ENCODE peak calls at places on chromosome 4, in seven cellular contexts. Z is upper lobe of right lung, X is choroid plexus epithelial cell, P is IMR-90, B is brain microvascular endothelial cell, H is kidney epithelial cell, D is hepatocyte. U is an unnamed sample.

GRCh38 chr4:145679991-145680455 is at the start of gene C4orf51:
- DNase-seq in X (peak; percentile 52), Z (no peak), P (peak; percentile 75), H (peak; percentile 72), B (peak; percentile 42), D (peak; percentile 62), U (peak; percentile 73)

GRCh38 chr4:93203708-93204107 is 624.8 kb upstream of the ATOH1 start:
- DNase-seq in P (peak; percentile 12), Z (no peak), H (no peak), D (peak; percentile 6), B (no peak), X (no peak), U (peak; percentile 39)

GRCh38 chr4:128461300-128462103 is 173.9 kb upstream of the PGRMC2 start:
- DNase-seq in B (peak; percentile 91), D (peak; percentile 65), Z (no peak), P (peak; percentile 88), H (peak; percentile 72), X (peak; percentile 94), U (peak; percentile 93)

GRCh38 chr4:832536-832935 is 6.6 kb upstream of the CPLX1 start:
- DNase-seq in B (no peak), Z (peak; percentile 61), P (no peak), D (no peak), X (no peak), H (no peak), U (no peak)

GRCh38 chr4:30256105-30256828 is 463.9 kb upstream of the PCDH7 start:
- DNase-seq in X (no peak), B (no peak), D (no peak), Z (no peak), H (no peak), P (no peak), U (no peak)

GRCh38 chr4:185831125-185831815 is 19.3 kb upstream of the SORBS2 start:
- DNase-seq in D (no peak), H (no peak), B (no peak), Z (no peak), P (no peak), X (no peak), U (no peak)

GRCh38 chr4:109803924-109804571 is 2.2 kb upstream of the CFI start:
- DNase-seq in H (no peak), P (peak; percentile 37), Z (no peak), X (peak; percentile 79), D (peak; percentile 60), B (peak; percentile 36), U (peak; percentile 55)

GRCh38 chr4:171979461-171979860 is 166.3 kb downstream of the GALNTL6 start:
- DNase-seq in D (no peak), H (no peak), X (no peak), P (no peak), Z (no peak), B (no peak), U (no peak)

GRCh38 chr4:124685851-124686250 is 26.7 kb downstream of the ANKRD50 start:
- DNase-seq in B (no peak), Z (no peak), P (no peak), D (no peak), H (no peak), X (peak; percentile 17), U (no peak)

GRCh38 chr4:186516287-186516686 is 39.1 kb downstream of the MTNR1A start:
- DNase-seq in H (no peak), P (no peak), Z (no peak), X (no peak), B (no peak), D (no peak), U (no peak)

GRCh38 chr4:96102541-96103018 is 262.7 kb downstream of the PDHA2 start:
- DNase-seq in H (no peak), Z (no peak), B (peak; percentile 49), P (no peak), X (peak; percentile 75), D (no peak), U (peak; percentile 63)

GRCh38 chr4:118881512-118882146 is 7.0 kb upstream of the SYNPO2 start:
- DNase-seq in H (no peak), Z (no peak), D (no peak), B (no peak), P (no peak), X (no peak), U (no peak)

GRCh38 chr4:118879409-118879808 is 9.2 kb upstream of the SYNPO2 start:
- DNase-seq in P (no peak), H (no peak), D (no peak), X (no peak), B (no peak), Z (no peak), U (no peak)

GRCh38 chr4:118888666-118889312 is at the start of gene SYNPO2:
- DNase-seq in D (peak; percentile 83), P (peak; percentile 87), B (peak; percentile 88), X (peak; percentile 93), Z (peak; percentile 75), H (peak; percentile 35), U (peak; percentile 81)

GRCh38 chr4:118884716-118885115 is 3.9 kb upstream of the SYNPO2 start:
- DNase-seq in D (no peak), B (no peak), X (no peak), P (no peak), H (no peak), Z (no peak), U (no peak)

DNA sequence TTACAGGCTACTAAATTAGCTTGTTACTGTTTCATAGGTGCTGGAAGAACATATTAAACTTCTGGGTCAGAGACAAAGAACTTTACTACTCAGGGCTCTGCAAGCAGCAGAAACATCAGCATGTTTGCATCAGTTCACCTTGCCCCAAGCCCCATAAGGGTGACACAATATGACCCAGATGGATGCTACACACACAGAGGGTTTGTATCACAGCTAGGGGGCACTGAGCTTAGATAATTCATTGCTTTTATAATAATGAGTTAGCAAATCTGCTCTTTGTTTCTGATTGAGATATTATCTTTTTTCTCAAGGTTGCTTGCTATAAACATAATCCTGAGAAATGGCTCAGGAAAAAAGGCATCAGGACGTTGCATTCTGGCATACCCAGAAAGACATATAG is 4.8 kb upstream of the SYNPO2 start:
- DNase-seq in H (no peak), P (no peak), X (peak; percentile 13), Z (no peak), B (no peak), D (no peak), U (no peak)
- TF ChIP-seq CTCF in H (no peak), P (no peak), X (peak; percentile 49), Z (no peak), B (peak; percentile 50), D (peak; percentile 8), U (peak; percentile 34)

GRCh38 chr4:173281420-173282333 is 52.5 kb downstream of the HMGB2 start:
- DNase-seq in X (no peak), H (no peak), D (no peak), B (no peak), P (no peak), Z (no peak), U (no peak)
- H3K4me3 ChIP-seq in X (no peak overlapping the region), H (no peak overlapping the region), D (no peak overlapping the region), B (no peak overlapping the region), P (no peak overlapping the region), Z (no peak overlapping the region), U (no peak overlapping the region)

GRCh38 chr4:122005064-122005755 is 53.4 kb upstream of the TRPC3 start:
- DNase-seq in X (peak; percentile 69), Z (no peak), H (no peak), B (peak; percentile 56), D (no peak), P (peak; percentile 93), U (no peak)

GRCh38 chr4:121998024-121998423 is 46.2 kb upstream of the TRPC3 start:
- DNase-seq in P (no peak), B (no peak), Z (no peak), X (peak; percentile 10), D (no peak), H (no peak), U (no peak)

GRCh38 chr4:122007016-122007415 is 55.2 kb upstream of the TRPC3 start:
- DNase-seq in H (no peak), B (no peak), Z (no peak), D (no peak), P (peak; percentile 63), X (peak; percentile 8), U (no peak)

GRCh38 chr4:122000849-122001248 is 49.0 kb upstream of the TRPC3 start:
- DNase-seq in D (no peak), P (no peak), H (no peak), B (no peak), X (peak; percentile 48), Z (no peak), U (no peak)

DNA sequence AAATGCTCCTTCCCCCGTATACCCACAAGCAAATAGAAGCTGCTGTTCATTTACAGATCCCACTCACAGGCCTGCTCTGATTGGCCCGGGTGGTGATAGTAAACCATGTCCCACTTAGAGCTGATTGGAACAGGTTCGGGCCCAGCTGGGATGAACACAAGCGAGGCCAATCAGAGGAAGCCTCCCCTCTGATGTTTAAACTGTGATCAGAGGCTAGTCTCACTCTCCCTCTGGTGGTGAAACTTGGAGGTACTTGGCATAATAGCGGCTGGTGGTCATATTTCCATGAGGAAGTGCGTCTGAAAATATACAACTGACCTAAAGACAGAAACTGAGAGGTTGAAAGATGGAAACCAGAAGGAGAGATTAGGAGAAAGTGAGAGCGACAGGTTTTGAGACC is 51.5 kb upstream of the TRPC3 start:
- DNase-seq in D (peak; percentile 59), Z (no peak), B (peak; percentile 22), X (peak; percentile 31), P (no peak), H (no peak), U (peak; percentile 52)
- TF ChIP-seq CTCF in D (peak; percentile 35), Z (no peak), B (peak; percentile 55), X (peak; percentile 54), P (peak; percentile 18), H (peak; percentile 30), U (peak; percentile 54)

GRCh38 chr4:112127736-112128322 is 17.4 kb upstream of the FAM241A start:
- DNase-seq in Z (no peak), X (peak; percentile 71), D (no peak), B (peak; percentile 55), P (peak; percentile 55), H (no peak), U (peak; percentile 57)
- H3K4me3 ChIP-seq in Z (no peak overlapping the region), X (no peak overlapping the region), D (no peak overlapping the region), B (no peak overlapping the region), P (no peak overlapping the region), H (no peak overlapping the region), U (no peak overlapping the region)

DNA sequence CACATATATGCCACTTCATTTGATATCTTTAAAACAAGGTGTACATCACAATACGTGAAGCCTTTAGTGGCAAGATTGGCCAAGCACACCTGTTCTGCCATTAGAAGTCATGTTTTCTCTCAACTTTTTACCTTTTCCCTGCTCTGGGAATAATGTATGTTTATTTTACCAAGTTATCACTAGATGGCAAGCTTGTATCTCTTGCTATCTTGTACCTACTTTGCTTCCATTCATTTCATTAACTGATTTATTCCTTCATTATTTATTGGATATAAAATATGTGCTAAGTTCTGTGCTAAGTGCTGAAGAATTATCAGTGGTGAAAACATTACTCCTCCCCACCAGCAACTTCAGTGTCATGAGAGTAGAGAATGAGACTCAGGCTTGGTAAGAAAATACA is 245.5 kb downstream of the ANK2 start:
- DNase-seq in X (peak; percentile 5), Z (no peak), H (no peak), D (no peak), B (no peak), P (no peak), U (peak; percentile 23)
- TF ChIP-seq CTCF in X (no peak), Z (no peak), H (no peak), D (peak; percentile 12), B (no peak), P (peak; percentile 29), U (peak; percentile 31)